ENCODE peak calls at places on chromosomes 12 and 14, in eight cellular contexts. Z, F, M, G, S, N, L and J are unnamed samples.

GRCh38 chr12:79547044-79547734 is 143.6 kb downstream of the PAWR start:
- DNase-seq in Z (no peak), G (no peak), S (peak; percentile 64), M (no peak), L (no peak), N (peak; percentile 5), F (no peak), J (peak; percentile 93)

GRCh38 chr14:56262530-56262929 is 144.3 kb downstream of the PELI2 start:
- DNase-seq in N (no peak), S (no peak), L (no peak), Z (no peak), M (no peak), F (no peak), G (no peak), J (no peak)

GRCh38 chr12:113056631-113057488 is at the start of gene DTX1:
- DNase-seq in G (no peak), S (peak; percentile 38), M (peak; percentile 76), Z (peak; percentile 51), L (peak; percentile 69), F (peak; percentile 66), N (no peak), J (no peak)

GRCh38 chr12:77062846-77063461 is 2.4 kb downstream of the E2F7 start:
- DNase-seq in S (no peak), L (no peak), F (no peak), N (no peak), Z (peak; percentile 23), M (no peak), G (no peak), J (no peak)

GRCh38 chr14:23302290-23303225 is at the start of gene PPP1R3E:
- DNase-seq in L (peak; percentile 79), S (peak; percentile 83), N (peak; percentile 86), Z (peak; percentile 62), M (peak; percentile 93), G (peak; percentile 91), F (peak; percentile 92), J (peak; percentile 79)

GRCh38 chr12:5498806-5499205 is 66.9 kb downstream of the NTF3 start:
- DNase-seq in S (no peak), L (no peak), Z (no peak), M (no peak), N (no peak), G (no peak), F (no peak), J (no peak)

GRCh38 chr12:110555509-110556406 is 27.4 kb downstream of the PPTC7 start:
- DNase-seq in Z (no peak), S (peak; percentile 87), N (no peak), G (no peak), L (no peak), F (no peak), M (no peak), J (no peak)

GRCh38 chr12:51076235-51076930 is 7.0 kb downstream of the CSRNP2 start:
- DNase-seq in S (no peak), L (no peak), N (peak; percentile 73), M (no peak), F (no peak), Z (no peak), G (no peak), J (no peak)

GRCh38 chr12:32230607-32230982 is 123.9 kb downstream of the BICD1 start:
- DNase-seq in M (no peak), L (no peak), G (no peak), S (no peak), Z (no peak), F (peak; percentile 84), N (peak; percentile 45), J (no peak)

GRCh38 chr14:96629558-96630222 is 127.5 kb downstream of the PAPOLA start:
- DNase-seq in G (no peak), S (no peak), N (no peak), F (no peak), L (no peak), Z (no peak), M (no peak), J (no peak)

GRCh38 chr14:83101855-83102254 is 1568.2 kb upstream of the SEL1L start:
- DNase-seq in N (no peak), M (no peak), Z (no peak), L (no peak), F (no peak), S (no peak), G (no peak), J (no peak)

GRCh38 chr12:123150273-123150803 is 552 bp downstream of the PITPNM2 start:
- DNase-seq in Z (peak; percentile 54), M (peak; percentile 84), G (peak; percentile 31), L (peak; percentile 60), S (no peak), F (no peak), N (peak; percentile 51), J (no peak)

GRCh38 chr12:58097741-58098140 is 156.4 kb downstream of the ATP23 start:
- DNase-seq in S (no peak), M (no peak), G (no peak), N (no peak), Z (no peak), L (no peak), F (no peak), J (no peak)

GRCh38 chr12:26318661-26319068 is 123.3 kb downstream of the SSPN start:
- DNase-seq in L (no peak), M (no peak), N (peak; percentile 76), F (peak; percentile 74), Z (peak; percentile 61), G (no peak), S (peak; percentile 47), J (peak; percentile 65)

GRCh38 chr12:91171475-91171874 is 11.1 kb downstream of the DCN start:
- DNase-seq in L (no peak), Z (peak; percentile 19), S (no peak), G (no peak), N (peak; percentile 96), M (no peak), F (no peak), J (no peak)

GRCh38 chr12:3293013-3293412 is 198.0 kb upstream of the PRMT8 start:
- DNase-seq in Z (no peak), N (no peak), M (no peak), F (no peak), S (no peak), L (no peak), G (no peak), J (no peak)

GRCh38 chr12:55712700-55713415 is 3.0 kb upstream of the BLOC1S1 start:
- DNase-seq in N (no peak), S (no peak), F (no peak), Z (no peak), L (no peak), M (no peak), G (no peak), J (no peak)

GRCh38 chr14:21505009-21505553 is 6.1 kb downstream of the METTL3 start:
- DNase-seq in N (no peak), S (no peak), L (no peak), Z (no peak), G (no peak), M (no peak), F (no peak), J (no peak)

GRCh38 chr14:25406818-25407217 is 356.9 kb upstream of the STXBP6 start:
- DNase-seq in F (peak; percentile 28), S (peak; percentile 55), Z (no peak), M (no peak), G (no peak), L (no peak), N (peak; percentile 74), J (peak; percentile 44)

GRCh38 chr14:74619672-74620131 is 7.7 kb upstream of the LTBP2 start:
- DNase-seq in G (no peak), M (peak; percentile 70), N (peak; percentile 82), L (peak; percentile 36), S (peak; percentile 97), Z (peak; percentile 76), F (no peak), J (no peak)

GRCh38 chr14:23009939-23010718 is at the start of gene C14orf93:
- DNase-seq in S (peak; percentile 87), G (peak; percentile 79), N (peak; percentile 81), F (peak; percentile 86), Z (peak; percentile 87), M (peak; percentile 93), L (peak; percentile 87), J (peak; percentile 88)

GRCh38 chr14:21711360-21711961 is 37.8 kb upstream of the OR4E1 start:
- DNase-seq in L (no peak), G (no peak), S (peak; percentile 69), N (peak; percentile 54), F (peak; percentile 59), Z (no peak), M (no peak), J (peak; percentile 37)

GRCh38 chr14:63891148-63891964 is 38.6 kb downstream of the SYNE2 start:
- DNase-seq in S (no peak), F (no peak), G (no peak), L (no peak), N (no peak), Z (peak; percentile 20), M (no peak), J (no peak)
- H3K4me3 ChIP-seq in S (peak overlapping the region; percentile 57), F (no peak overlapping the region), G (no peak overlapping the region), L (no peak overlapping the region), N (no peak overlapping the region), Z (peak overlapping the region; percentile 22), M (no peak overlapping the region), J (no peak overlapping the region)

DNA sequence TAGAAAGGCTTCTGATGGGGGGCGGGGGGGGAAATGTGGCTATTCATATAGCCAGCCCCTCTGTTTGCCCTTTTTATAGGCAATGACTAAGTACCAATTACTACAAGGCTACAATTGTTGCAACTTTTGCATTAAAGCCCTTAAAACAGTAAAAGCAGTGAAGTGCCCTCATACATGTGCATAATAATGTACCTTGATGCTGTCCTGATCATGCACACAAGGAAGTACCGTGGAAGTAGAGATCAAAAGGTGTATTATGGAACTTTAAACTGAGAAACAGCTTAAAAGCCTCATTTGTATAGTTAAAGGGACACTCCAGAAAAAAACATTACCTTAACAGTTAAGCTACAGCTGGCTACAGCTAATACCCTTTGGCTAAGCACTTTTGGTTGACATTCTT is 111.8 kb downstream of the PLEKHG7 start:
- DNase-seq in S (no peak), F (no peak), M (no peak), N (no peak), Z (no peak), L (no peak), G (no peak), J (no peak)
- H3K36me3 ChIP-seq in S (peaks cover 79% of the 10 kb centered on the region), F (peaks cover 46% of the 10 kb centered on the region), M (no peaks in the 10 kb centered on the region), N (peaks cover 13% of the 10 kb centered on the region), Z (peaks cover 26% of the 10 kb centered on the region), L (no peaks in the 10 kb centered on the region), G (peaks cover 3% of the 10 kb centered on the region), J (no peaks in the 10 kb centered on the region)

GRCh38 chr14:104685216-104685997 is 4.0 kb upstream of the INF2 start:
- DNase-seq in N (no peak), F (peak; percentile 47), S (no peak), L (peak; percentile 13), M (no peak), Z (peak; percentile 5), G (no peak), J (peak; percentile 52)
- H3K4me1 ChIP-seq in N (peaks cover 36% of the 10 kb centered on the region), F (peaks cover 56% of the 10 kb centered on the region), S (peaks cover 33% of the 10 kb centered on the region), L (peaks cover 32% of the 10 kb centered on the region), M (peaks cover 61% of the 10 kb centered on the region), Z (peaks cover 58% of the 10 kb centered on the region), G (peaks cover 39% of the 10 kb centered on the region), J (peaks cover 66% of the 10 kb centered on the region)

DNA sequence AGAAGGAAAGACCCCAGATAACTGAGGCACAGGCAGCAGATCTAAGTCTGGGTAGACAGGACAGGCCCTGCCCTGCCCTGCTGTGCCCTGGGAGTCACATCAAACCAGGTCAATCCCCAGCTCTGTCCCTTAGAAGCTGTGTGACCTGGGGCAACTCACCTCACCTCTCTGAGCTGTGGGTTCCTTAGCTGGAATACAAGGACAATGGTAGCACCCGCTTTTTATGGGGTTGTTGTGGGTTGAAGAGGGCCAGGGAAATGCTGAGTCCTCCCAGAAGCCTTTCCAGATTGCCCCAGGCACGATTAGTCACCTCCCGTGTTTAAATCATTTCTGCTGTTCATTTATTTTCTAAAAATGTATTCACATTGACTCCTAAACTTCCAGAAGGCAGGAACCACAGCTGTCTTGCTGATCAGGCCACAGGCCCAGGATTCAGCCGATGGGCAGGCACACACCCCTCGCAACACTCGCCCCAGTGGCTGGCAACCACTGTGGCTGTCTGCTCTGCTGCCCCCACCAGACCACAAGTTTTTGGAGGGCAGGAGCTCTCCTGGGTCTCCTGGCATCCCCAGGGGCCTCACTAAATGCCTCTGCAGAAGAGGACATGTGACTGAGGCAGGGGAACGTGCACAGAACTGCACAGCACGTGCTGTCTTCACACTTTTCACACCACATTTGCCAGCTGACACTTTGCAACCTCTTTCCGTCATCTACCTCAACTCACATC is 3.0 kb downstream of the SELPLG start:
- DNase-seq in Z (no peak), S (peak; percentile 87), G (peak; percentile 41), F (peak; percentile 47), M (no peak), L (no peak), N (peak; percentile 70), J (no peak)
- H3K4me3 ChIP-seq in Z (no peak overlapping the region), S (peak overlapping the region; percentile 9), G (peak overlapping the region; percentile 71), F (no peak overlapping the region), M (peak overlapping the region; percentile 57), L (no peak overlapping the region), N (no peak overlapping the region), J (no peak overlapping the region)